ENCODE peak calls at places on chromosomes 3 and 15, in eight cellular contexts. A, S, N, J, W, C, V and D are unnamed samples.

GRCh38 chr3:139668332-139668731 is 9.4 kb downstream of the NMNAT3 start:
- DNase-seq in A (no peak), V (no peak), N (no peak), J (no peak), W (no peak), S (no peak), C (no peak), D (no peak)

GRCh38 chr3:61771976-61772375 is 210.6 kb downstream of the PTPRG start:
- DNase-seq in S (no peak), W (no peak), J (no peak), C (no peak), A (no peak), V (no peak), N (no peak), D (no peak)

GRCh38 chr15:27249723-27250160 is 278.8 kb downstream of the GABRG3 start:
- DNase-seq in A (no peak), V (no peak), W (no peak), N (no peak), C (no peak), S (no peak), J (no peak), D (no peak)

GRCh38 chr15:66251065-66251789 is 2.3 kb downstream of the MEGF11 start:
- DNase-seq in N (no peak), W (no peak), S (no peak), A (no peak), J (no peak), V (no peak), C (no peak), D (no peak)

GRCh38 chr3:126142652-126143051 is 37.7 kb downstream of the ALDH1L1 start:
- DNase-seq in S (no peak), V (no peak), J (no peak), W (no peak), N (no peak), A (no peak), C (no peak), D (no peak)

GRCh38 chr3:187293977-187294376 is 2.4 kb upstream of the MASP1 start:
- DNase-seq in C (no peak), J (no peak), W (no peak), S (no peak), V (no peak), A (no peak), N (no peak), D (no peak)

GRCh38 chr3:23840521-23840920 is 34.8 kb downstream of the UBE2E1 start:
- DNase-seq in J (no peak), C (no peak), S (no peak), N (no peak), V (no peak), A (no peak), W (no peak), D (no peak)

GRCh38 chr15:63473999-63474809 is 30.2 kb upstream of the USP3 start:
- DNase-seq in V (peak), A (no peak), W (no peak), J (no peak), S (no peak), N (no peak), C (no peak), D (no peak)

GRCh38 chr15:101126618-101127502 is 125.0 kb downstream of the CHSY1 start:
- DNase-seq in C (no peak), A (no peak), N (no peak), V (no peak), S (no peak), W (no peak), J (no peak), D (peak)

GRCh38 chr3:59820352-59820934 is 770.6 kb upstream of the CFAP20DC start:
- DNase-seq in N (no peak), V (no peak), S (no peak), W (no peak), J (no peak), C (no peak), A (no peak), D (no peak)

GRCh38 chr15:67828969-67829646 is 3.8 kb downstream of the SKOR1 start:
- DNase-seq in S (no peak), W (no peak), N (no peak), J (no peak), V (no peak), A (peak), C (no peak), D (no peak)

GRCh38 chr3:183779896-183780450 is 45.4 kb downstream of the MAP6D1 start:
- DNase-seq in A (no peak), V (no peak), W (no peak), C (no peak), S (no peak), J (no peak), N (no peak), D (peak)

GRCh38 chr3:19934098-19934566 is at the start of gene EFHB:
- DNase-seq in C (no peak), J (peak), V (no peak), S (no peak), N (no peak), W (peak), A (no peak), D (peak)

GRCh38 chr3:146975476-146975875 is 370.3 kb upstream of the PLSCR5 start:
- DNase-seq in V (no peak), N (no peak), A (no peak), C (no peak), W (no peak), S (no peak), J (no peak), D (no peak)

GRCh38 chr3:43690400-43691119 is at the start of gene ABHD5:
- DNase-seq in J (peak), S (peak), V (peak), N (peak), W (peak), C (peak), A (peak), D (peak)
- H3K4me3 ChIP-seq in J (peak), S (peak), V (peak), N (peak), W (peak), C (peak), A (peak), D (peak)

DNA sequence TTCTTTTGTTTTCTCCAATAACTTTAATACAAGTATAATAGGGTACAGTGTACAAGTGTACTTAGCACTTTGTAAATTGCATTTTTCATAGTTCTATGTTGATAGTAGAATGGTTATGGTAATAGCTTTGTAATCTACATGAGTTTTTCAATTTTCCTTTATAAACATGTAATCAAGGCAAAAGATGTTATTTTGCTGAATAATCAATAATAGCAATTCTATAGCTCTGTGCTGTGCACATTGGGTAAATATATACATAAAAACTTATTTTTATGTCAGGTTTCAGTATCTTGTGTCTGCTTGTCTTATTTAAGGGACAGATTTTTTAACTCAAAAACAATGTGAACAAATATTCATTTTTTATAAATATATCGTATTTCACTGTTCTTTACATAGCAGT is 214.8 kb upstream of the STAC start:
- DNase-seq in J (no peak), W (no peak), S (no peak), N (no peak), A (no peak), C (no peak), V (no peak), D (no peak)
- H3K27ac ChIP-seq in J (no peak), W (no peak), S (no peak), N (no peak), A (no peak), C (no peak), V (no peak), D (no peak)

GRCh38 chr3:123725652-123726400 is 141.0 kb upstream of the HACD2 start:
- DNase-seq in J (no peak), N (no peak), A (no peak), V (no peak), S (no peak), C (no peak), W (no peak), D (no peak)

GRCh38 chr3:123720638-123721037 is 135.8 kb upstream of the HACD2 start:
- DNase-seq in W (no peak), N (no peak), A (peak), V (no peak), S (no peak), C (no peak), J (no peak), D (no peak)

GRCh38 chr3:123722021-123722420 is 137.2 kb upstream of the HACD2 start:
- DNase-seq in S (no peak), N (no peak), J (no peak), W (no peak), C (no peak), A (no peak), V (no peak), D (peak)

GRCh38 chr3:123723527-123724168 is 138.8 kb upstream of the HACD2 start:
- DNase-seq in J (no peak), C (no peak), N (peak), A (peak), S (peak), V (peak), W (peak), D (peak)

DNA sequence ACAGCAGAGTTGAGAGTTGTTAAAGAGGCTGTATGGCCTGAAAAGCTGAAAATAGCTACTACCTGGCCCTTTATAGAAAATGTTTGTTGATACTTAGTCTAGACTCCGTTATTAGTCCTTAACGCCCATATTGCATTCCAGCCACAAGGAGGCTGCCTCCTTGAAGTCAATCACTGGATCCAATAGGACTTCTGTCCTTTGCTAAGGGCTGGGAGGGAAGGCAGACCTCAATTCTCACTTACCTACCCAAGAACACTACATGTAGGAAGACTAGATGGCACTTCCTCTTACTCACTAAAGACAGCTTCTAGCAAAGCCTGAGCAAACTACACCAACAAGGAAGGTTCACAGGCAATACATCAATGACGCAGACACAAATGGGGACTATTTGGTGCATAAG is 139.5 kb upstream of the HACD2 start:
- DNase-seq in C (no peak), V (no peak), N (no peak), S (no peak), W (no peak), A (no peak), J (no peak), D (no peak)
- TF ChIP-seq CTCF in C (no peak), V (no peak), N (no peak), S (no peak), W (no peak), A (peak), J (no peak), D (peak)

DNA sequence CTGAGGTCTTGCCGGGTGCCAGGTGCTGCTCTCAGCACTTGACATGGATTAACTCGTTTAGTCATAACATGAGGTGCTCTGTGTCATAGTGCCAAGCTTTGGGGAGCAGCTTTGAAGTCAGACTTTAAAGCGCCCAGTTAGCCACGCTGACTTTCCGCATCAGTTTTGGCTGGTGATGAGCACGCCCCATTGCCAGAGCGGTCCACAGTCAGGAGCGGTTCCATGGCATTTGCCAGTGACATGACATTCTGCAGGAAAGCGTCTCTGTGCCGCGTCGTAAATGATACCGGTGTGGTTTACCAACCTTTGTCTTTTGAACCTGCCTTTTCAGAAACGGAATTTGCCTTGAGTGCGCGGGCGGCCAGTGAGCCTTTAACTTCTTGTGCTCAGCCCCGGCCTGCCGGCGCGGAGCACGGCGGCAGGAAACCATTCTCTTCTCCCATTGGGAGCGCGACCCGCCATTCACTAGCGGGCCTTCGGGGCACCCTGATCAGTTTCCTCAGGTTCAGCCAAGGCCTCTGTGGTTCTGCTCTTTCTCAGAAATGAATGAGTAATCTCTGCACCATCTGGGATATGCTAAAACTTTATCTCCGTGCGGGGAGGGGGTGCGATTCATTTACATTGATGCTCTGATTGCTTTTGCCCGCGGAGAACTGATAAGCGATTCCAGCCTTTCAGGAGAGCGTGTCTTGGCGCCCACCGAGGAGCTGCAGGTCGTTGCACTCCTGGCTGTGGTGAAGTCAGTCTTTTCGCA is 1.7 kb upstream of the SLC2A2 start:
- DNase-seq in W (no peak), C (no peak), S (peak), J (peak), V (no peak), N (peak), A (peak), D (peak)
- H3K4me3 ChIP-seq in W (no peak), C (peak), S (peak), J (peak), V (no peak), N (peak), A (peak), D (peak)

GRCh38 chr3:149167898-149168297 is 38.5 kb downstream of the HPS3 start:
- DNase-seq in V (no peak), S (no peak), A (no peak), N (no peak), J (no peak), C (no peak), W (no peak), D (no peak)
- H3K27ac ChIP-seq in V (no peak), S (no peak), A (no peak), N (no peak), J (no peak), C (no peak), W (no peak), D (no peak)

DNA sequence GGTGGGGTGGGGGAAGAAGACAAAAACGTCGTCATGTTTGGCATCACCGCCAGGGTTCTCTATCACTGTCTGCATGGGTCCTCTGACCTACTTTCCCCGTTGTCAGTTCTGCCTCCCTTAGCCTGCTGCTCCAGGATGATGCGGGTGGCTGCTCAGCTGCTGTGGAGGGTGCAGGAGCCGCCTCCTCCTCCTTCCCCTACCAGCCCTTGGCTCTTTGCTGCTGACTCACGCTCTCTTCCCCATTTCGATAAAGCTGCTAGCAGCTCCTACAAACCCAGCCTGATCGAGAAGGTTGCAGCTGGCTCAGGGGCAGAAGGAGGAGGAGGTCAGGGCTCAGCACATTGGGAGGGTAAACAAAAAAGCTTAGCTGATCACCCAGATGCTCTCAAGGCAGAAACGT is 49.5 kb upstream of the SEC13 start:
- DNase-seq in C (no peak), A (no peak), J (no peak), S (no peak), N (no peak), W (no peak), V (no peak), D (no peak)
- TF ChIP-seq CTCF in C (no peak), A (no peak), J (no peak), S (no peak), N (no peak), W (no peak), V (no peak), D (no peak)

DNA sequence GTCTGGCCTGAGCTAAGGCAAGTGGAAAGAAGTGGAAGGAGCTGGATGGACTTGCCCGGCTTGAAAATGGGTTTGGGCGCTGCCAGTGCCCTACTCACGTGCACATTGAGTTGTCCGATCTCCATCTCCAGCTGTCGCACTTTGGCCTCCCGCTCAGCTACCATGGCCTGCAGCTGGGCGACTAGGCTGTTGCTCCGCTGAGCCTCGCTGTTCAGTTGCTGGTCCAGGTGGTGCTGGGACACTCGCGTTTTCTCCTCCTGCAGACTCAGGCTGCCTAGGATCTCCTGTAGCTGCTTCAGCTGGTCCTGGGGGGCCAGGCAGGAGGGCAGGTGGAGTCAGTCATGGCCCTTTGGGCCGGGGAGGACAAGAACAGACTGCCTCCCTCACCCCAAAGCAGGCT is 33.0 kb upstream of the HHATL start:
- DNase-seq in A (no peak), C (no peak), N (no peak), J (no peak), V (no peak), S (no peak), W (no peak), D (no peak)
- H3K4me3 ChIP-seq in A (no peak), C (no peak), N (no peak), J (no peak), V (no peak), S (no peak), W (no peak), D (no peak)